ENCODE peak calls at places on chromosomes 12 and 14, in eight cellular contexts. V is MCF 10A, A is NCI-H1092, L is Caki2, P is neural crest cell, U is NCI-H2029, H is activated T-cell treated with anti-CD3 and anti-CD28 coated beads for 24 hours, F is fibroblast of pulmonary artery. E is an unnamed sample.

GRCh38 chr14:23070262-23071129 is 13.2 kb upstream of the CDH24 start:
- DNase-seq in A (no peak), H (no peak), F (no peak), U (no peak), P (no peak), V (no peak), L (no peak), E (peak)

GRCh38 chr12:69844836-69845235 is 19.8 kb downstream of the MYRFL start:
- DNase-seq in H (no peak), P (no peak), F (no peak), L (no peak), A (no peak), V (no peak), U (no peak), E (no peak)

GRCh38 chr14:34780646-34781045 is 66.3 kb upstream of the CFL2 start:
- DNase-seq in A (no peak), U (no peak), P (no peak), F (no peak), L (no peak), H (no peak), V (no peak), E (no peak)

GRCh38 chr14:69247691-69248440 is 12.1 kb upstream of the GALNT16 start:
- DNase-seq in P (no peak), F (peak), U (no peak), L (no peak), V (no peak), H (no peak), A (no peak), E (no peak)

GRCh38 chr14:100371773-100372172 is 48.6 kb downstream of the SLC25A47 start:
- DNase-seq in P (no peak), L (no peak), A (no peak), F (no peak), U (no peak), H (no peak), V (no peak), E (no peak)

GRCh38 chr14:29548948-29549370 is 378.7 kb downstream of the PRKD1 start:
- DNase-seq in U (peak), L (peak), A (peak), H (no peak), V (peak), F (peak), P (no peak), E (peak)

GRCh38 chr14:61439779-61440418 is 118.5 kb downstream of the PRKCH start:
- DNase-seq in L (no peak), P (no peak), U (no peak), H (no peak), V (no peak), F (no peak), A (no peak), E (no peak)

GRCh38 chr14:97707603-97708002 is 910.4 kb downstream of the VRK1 start:
- DNase-seq in P (no peak), F (no peak), A (no peak), H (no peak), V (no peak), L (no peak), U (no peak), E (no peak)

GRCh38 chr14:101564819-101565698 is 3.8 kb downstream of the DIO3 start:
- DNase-seq in A (no peak), P (no peak), F (no peak), U (no peak), V (no peak), H (no peak), L (no peak), E (no peak)

GRCh38 chr14:94690486-94690885 is 78.3 kb downstream of the SERPINA3 start:
- DNase-seq in A (no peak), U (no peak), L (no peak), H (no peak), F (no peak), V (no peak), P (no peak), E (no peak)

GRCh38 chr12:96751626-96752025 is 155.4 kb upstream of the NEDD1 start:
- DNase-seq in H (no peak), F (no peak), P (no peak), U (peak), L (no peak), A (no peak), V (no peak), E (no peak)

GRCh38 chr14:33165144-33165925 is 226.7 kb downstream of the NPAS3 start:
- DNase-seq in V (no peak), U (no peak), P (no peak), F (peak), H (no peak), L (no peak), A (no peak), E (no peak)

GRCh38 chr14:75884198-75884611 is 97.6 kb downstream of the TGFB3 start:
- DNase-seq in P (no peak), A (no peak), U (no peak), F (peak), H (no peak), L (no peak), V (peak), E (no peak)

GRCh38 chr12:46998811-46999368 is 80.5 kb upstream of the PCED1B start:
- DNase-seq in A (no peak), V (no peak), H (no peak), L (peak), P (no peak), U (no peak), F (peak), E (no peak)

GRCh38 chr12:57340104-57340503 is 89.1 kb upstream of the STAC3 start:
- DNase-seq in F (peak), L (no peak), A (no peak), V (no peak), P (no peak), U (no peak), H (no peak), E (no peak)

GRCh38 chr14:57865450-57866198 is at the start of gene SLC35F4:
- DNase-seq in V (no peak), P (peak), F (peak), A (peak), L (peak), U (no peak), H (no peak), E (peak)

GRCh38 chr14:65469903-65470302 is 57.4 kb downstream of the FUT8 start:
- DNase-seq in F (no peak), A (no peak), P (no peak), H (no peak), U (no peak), V (no peak), L (no peak), E (no peak)

GRCh38 chr12:26113853-26114719 is 10.8 kb downstream of the BHLHE41 start:
- DNase-seq in F (peak), P (peak), U (peak), L (peak), V (peak), A (no peak), H (peak), E (peak)

GRCh38 chr12:132731574-132731973 is 20.9 kb downstream of the PGAM5 start:
- DNase-seq in V (no peak), H (no peak), A (no peak), L (no peak), P (no peak), U (no peak), F (no peak), E (no peak)

GRCh38 chr12:131818821-131819585 is 9.2 kb upstream of the MMP17 start:
- DNase-seq in P (no peak), L (no peak), A (no peak), H (no peak), U (no peak), V (no peak), F (no peak), E (no peak)

GRCh38 chr14:74558655-74559054 is 53.4 kb downstream of the LTBP2 start:
- DNase-seq in V (no peak), H (no peak), F (peak), U (no peak), P (no peak), L (no peak), A (no peak), E (no peak)

GRCh38 chr12:57816855-57817151 is 1.7 kb downstream of the AVIL start:
- DNase-seq in U (peak), H (no peak), L (no peak), F (peak), A (no peak), V (peak), P (no peak), E (no peak)

GRCh38 chr12:104456417-104456949 is at the start of gene CHST11:
- DNase-seq in F (peak), U (peak), L (peak), A (peak), V (peak), H (peak), P (peak), E (peak)

GRCh38 chr12:24360907-24361306 is 411.4 kb upstream of the SOX5 start:
- DNase-seq in L (peak), P (no peak), V (no peak), F (peak), U (no peak), A (no peak), H (no peak), E (no peak)

GRCh38 chr12:120654656-120655055 is 14.2 kb downstream of the CABP1 start:
- DNase-seq in U (no peak), H (no peak), P (no peak), A (no peak), F (no peak), V (no peak), L (no peak), E (no peak)

GRCh38 chr14:69316449-69317391 is 56.8 kb downstream of the GALNT16 start:
- DNase-seq in H (no peak), L (peak), P (no peak), U (no peak), A (no peak), V (peak), F (peak), E (no peak)

GRCh38 chr14:95156153-95156764 is 1.1 kb downstream of the DICER1 start:
- DNase-seq in H (no peak), F (peak), V (peak), A (peak), P (no peak), U (no peak), L (no peak), E (peak)

GRCh38 chr14:70709726-70710382 is 68.1 kb downstream of the TTC9 start:
- DNase-seq in L (no peak), F (no peak), U (peak), A (peak), P (no peak), V (peak), H (no peak), E (no peak)

GRCh38 chr12:1836854-1837411 is 16.6 kb downstream of the LRTM2 start:
- DNase-seq in L (no peak), F (no peak), V (no peak), A (peak), H (no peak), P (no peak), U (peak), E (no peak)

GRCh38 chr14:65922166-65922565 is 509.6 kb downstream of the FUT8 start:
- DNase-seq in L (no peak), A (no peak), H (no peak), F (no peak), P (no peak), U (no peak), V (no peak), E (no peak)

GRCh38 chr12:75585309-75585708 is 73.9 kb upstream of the KRR1 start:
- DNase-seq in U (no peak), V (peak), A (no peak), F (peak), L (peak), P (no peak), H (no peak), E (no peak)